ENCODE peak calls at places on chromosomes 13 and 19, in seven cellular contexts. One of them, this sample, is unnamed.

GRCh38 chr13:31946091-31946770 is 85.3 kb upstream of the FRY start:
- DNase-seq in left ventricle myocardium inferior: no peak
- DNase-seq in lower lobe of right lung: no peak
- DNase-seq in fibroblast of lung: peak; percentile 33
- DNase-seq in bronchial epithelial cell: no peak
- DNase-seq in H9: no peak
- DNase-seq in IMR-90: peak; percentile 29
- DNase-seq in this sample: no peak

GRCh38 chr13:110269509-110270185 is 37.3 kb downstream of the COL4A1 start:
- DNase-seq in fibroblast of lung: no peak
- DNase-seq in H9: no peak
- DNase-seq in lower lobe of right lung: no peak
- DNase-seq in bronchial epithelial cell: no peak
- DNase-seq in IMR-90: no peak
- DNase-seq in left ventricle myocardium inferior: no peak
- DNase-seq in this sample: no peak

GRCh38 chr13:51803422-51804294 is at the start of gene DHRS12:
- DNase-seq in H9: peak; percentile 82
- DNase-seq in IMR-90: peak; percentile 66
- DNase-seq in fibroblast of lung: peak; percentile 80
- DNase-seq in bronchial epithelial cell: peak; percentile 55
- DNase-seq in left ventricle myocardium inferior: peak; percentile 93
- DNase-seq in lower lobe of right lung: peak; percentile 95
- DNase-seq in this sample: peak; percentile 71

GRCh38 chr19:55490478-55491436 is 2.5 kb downstream of the SSC5D start:
- DNase-seq in left ventricle myocardium inferior: no peak
- DNase-seq in lower lobe of right lung: no peak
- DNase-seq in IMR-90: no peak
- DNase-seq in H9: no peak
- DNase-seq in bronchial epithelial cell: no peak
- DNase-seq in fibroblast of lung: peak; percentile 50
- DNase-seq in this sample: no peak

GRCh38 chr19:5125376-5125775 is 156.5 kb downstream of the KDM4B start:
- DNase-seq in H9: no peak
- DNase-seq in left ventricle myocardium inferior: no peak
- DNase-seq in IMR-90: no peak
- DNase-seq in fibroblast of lung: no peak
- DNase-seq in bronchial epithelial cell: no peak
- DNase-seq in lower lobe of right lung: no peak
- DNase-seq in this sample: no peak

GRCh38 chr13:86581711-86582110 is 782.5 kb upstream of the SLITRK6 start:
- DNase-seq in left ventricle myocardium inferior: no peak
- DNase-seq in bronchial epithelial cell: peak; percentile 54
- DNase-seq in IMR-90: peak; percentile 69
- DNase-seq in fibroblast of lung: peak; percentile 70
- DNase-seq in lower lobe of right lung: no peak
- DNase-seq in H9: no peak
- DNase-seq in this sample: no peak

GRCh38 chr13:30713133-30713532 is 22.2 kb upstream of the ALOX5AP start:
- DNase-seq in bronchial epithelial cell: peak; percentile 45
- DNase-seq in IMR-90: no peak
- DNase-seq in lower lobe of right lung: peak; percentile 65
- DNase-seq in fibroblast of lung: no peak
- DNase-seq in H9: no peak
- DNase-seq in left ventricle myocardium inferior: no peak
- DNase-seq in this sample: no peak

GRCh38 chr13:64441740-64442139 is 2788.4 kb downstream of the PCDH9 start:
- DNase-seq in lower lobe of right lung: no peak
- DNase-seq in IMR-90: no peak
- DNase-seq in fibroblast of lung: no peak
- DNase-seq in left ventricle myocardium inferior: no peak
- DNase-seq in bronchial epithelial cell: no peak
- DNase-seq in H9: no peak
- DNase-seq in this sample: no peak

GRCh38 chr13:112545866-112546265 is 42.1 kb downstream of the TUBGCP3 start:
- DNase-seq in fibroblast of lung: peak; percentile 91
- DNase-seq in bronchial epithelial cell: peak; percentile 61
- DNase-seq in IMR-90: peak; percentile 92
- DNase-seq in H9: no peak
- DNase-seq in lower lobe of right lung: no peak
- DNase-seq in left ventricle myocardium inferior: no peak
- DNase-seq in this sample: no peak

GRCh38 chr19:1850809-1851544 is 2.7 kb upstream of the REXO1 start:
- DNase-seq in H9: peak; percentile 63
- DNase-seq in lower lobe of right lung: no peak
- DNase-seq in IMR-90: no peak
- DNase-seq in left ventricle myocardium inferior: no peak
- DNase-seq in bronchial epithelial cell: no peak
- DNase-seq in fibroblast of lung: no peak
- DNase-seq in this sample: no peak
- TF ChIP-seq CTCF in H9: peak; percentile 55
- TF ChIP-seq CTCF in lower lobe of right lung: no peak
- TF ChIP-seq CTCF in IMR-90: peak; percentile 4
- TF ChIP-seq CTCF in left ventricle myocardium inferior: peak; percentile 8
- TF ChIP-seq CTCF in bronchial epithelial cell: peak; percentile 49
- TF ChIP-seq CTCF in fibroblast of lung: no peak
- TF ChIP-seq CTCF in this sample: no peak

DNA sequence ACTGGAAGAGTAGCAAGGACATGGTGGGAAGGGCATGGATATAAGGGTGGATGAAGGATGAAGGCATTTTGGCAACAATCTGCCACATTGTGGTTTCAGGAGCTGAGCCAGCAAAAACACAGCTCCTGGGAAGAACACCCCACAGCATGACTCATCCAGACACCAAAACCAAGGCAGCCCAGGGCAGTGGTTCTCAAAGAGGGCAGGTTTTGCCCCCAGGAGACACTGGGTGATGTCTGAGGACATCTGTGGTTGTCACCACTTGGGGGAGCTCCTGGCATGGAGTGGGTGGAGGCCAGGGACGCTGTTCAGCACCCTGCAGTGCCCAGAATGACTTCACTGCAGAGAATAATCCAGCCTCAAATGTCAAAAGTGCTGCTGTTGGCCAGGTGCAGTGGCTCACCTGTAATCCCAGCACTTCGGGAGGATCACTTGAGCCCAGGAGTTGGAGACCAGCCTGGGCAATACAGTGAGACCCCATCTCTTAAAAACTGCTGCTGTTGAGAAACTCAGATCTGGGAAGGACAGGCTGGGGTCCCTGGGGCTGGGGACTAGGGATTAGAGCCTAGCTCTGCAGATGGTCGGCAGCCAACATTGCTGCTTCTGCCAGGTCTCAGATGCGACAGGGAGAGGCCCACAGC is 16.1 kb downstream of the ZFR2 start:
- DNase-seq in lower lobe of right lung: no peak
- DNase-seq in H9: no peak
- DNase-seq in fibroblast of lung: peak; percentile 86
- DNase-seq in bronchial epithelial cell: peak; percentile 59
- DNase-seq in left ventricle myocardium inferior: no peak
- DNase-seq in IMR-90: peak; percentile 60
- DNase-seq in this sample: no peak
- TF ChIP-seq CTCF in lower lobe of right lung: peak; percentile 13
- TF ChIP-seq CTCF in H9: peak; percentile 50
- TF ChIP-seq CTCF in fibroblast of lung: peak; percentile 9
- TF ChIP-seq CTCF in bronchial epithelial cell: peak; percentile 32
- TF ChIP-seq CTCF in left ventricle myocardium inferior: peak; percentile 50
- TF ChIP-seq CTCF in IMR-90: peak; percentile 39
- TF ChIP-seq CTCF in this sample: no peak

DNA sequence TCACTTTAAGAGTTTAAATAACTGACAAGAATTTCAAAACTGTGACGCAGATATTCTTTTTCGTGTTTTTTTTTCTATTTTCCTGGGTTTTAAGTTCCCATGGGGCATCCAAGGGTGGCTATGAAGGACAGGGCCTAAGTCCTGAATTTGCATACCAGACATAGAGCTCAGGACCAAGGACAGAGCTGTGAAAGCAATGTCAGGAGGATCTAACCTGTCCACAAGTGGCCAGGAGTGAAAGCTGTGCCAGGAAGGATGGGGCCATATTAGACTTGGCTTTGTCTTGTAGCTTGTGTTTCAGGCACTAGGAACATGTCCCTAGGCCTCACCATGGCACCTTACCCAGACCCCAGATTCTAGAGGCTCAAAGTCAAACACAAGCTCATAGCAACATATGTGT is 289.4 kb upstream of the MIR17HG start:
- DNase-seq in left ventricle myocardium inferior: no peak
- DNase-seq in bronchial epithelial cell: peak; percentile 28
- DNase-seq in lower lobe of right lung: no peak
- DNase-seq in H9: peak; percentile 35
- DNase-seq in IMR-90: no peak
- DNase-seq in fibroblast of lung: peak; percentile 36
- DNase-seq in this sample: no peak
- TF ChIP-seq CTCF in left ventricle myocardium inferior: no peak
- TF ChIP-seq CTCF in bronchial epithelial cell: no peak
- TF ChIP-seq CTCF in lower lobe of right lung: no peak
- TF ChIP-seq CTCF in H9: no peak
- TF ChIP-seq CTCF in IMR-90: no peak
- TF ChIP-seq CTCF in fibroblast of lung: no peak
- TF ChIP-seq CTCF in this sample: no peak

GRCh38 chr19:37987356-37988332 is 80.6 kb downstream of the SIPA1L3 start:
- DNase-seq in bronchial epithelial cell: no peak
- DNase-seq in H9: peak; percentile 66
- DNase-seq in fibroblast of lung: no peak
- DNase-seq in IMR-90: no peak
- DNase-seq in left ventricle myocardium inferior: no peak
- DNase-seq in lower lobe of right lung: no peak
- DNase-seq in this sample: no peak
- TF ChIP-seq CTCF in bronchial epithelial cell: peak; percentile 31
- TF ChIP-seq CTCF in H9: peak; percentile 69
- TF ChIP-seq CTCF in fibroblast of lung: no peak
- TF ChIP-seq CTCF in IMR-90: peak; percentile 14
- TF ChIP-seq CTCF in left ventricle myocardium inferior: no peak
- TF ChIP-seq CTCF in lower lobe of right lung: no peak
- TF ChIP-seq CTCF in this sample: no peak

GRCh38 chr19:30222428-30222873 is 149.7 kb upstream of the ZNF536 start:
- DNase-seq in H9: peak; percentile 62
- DNase-seq in left ventricle myocardium inferior: no peak
- DNase-seq in fibroblast of lung: no peak
- DNase-seq in lower lobe of right lung: no peak
- DNase-seq in IMR-90: no peak
- DNase-seq in bronchial epithelial cell: no peak
- DNase-seq in this sample: no peak
- TF ChIP-seq CTCF in H9: peak; percentile 94
- TF ChIP-seq CTCF in left ventricle myocardium inferior: peak; percentile 80
- TF ChIP-seq CTCF in fibroblast of lung: no peak
- TF ChIP-seq CTCF in lower lobe of right lung: peak; percentile 59
- TF ChIP-seq CTCF in IMR-90: peak; percentile 11
- TF ChIP-seq CTCF in bronchial epithelial cell: peak; percentile 35
- TF ChIP-seq CTCF in this sample: no peak

DNA sequence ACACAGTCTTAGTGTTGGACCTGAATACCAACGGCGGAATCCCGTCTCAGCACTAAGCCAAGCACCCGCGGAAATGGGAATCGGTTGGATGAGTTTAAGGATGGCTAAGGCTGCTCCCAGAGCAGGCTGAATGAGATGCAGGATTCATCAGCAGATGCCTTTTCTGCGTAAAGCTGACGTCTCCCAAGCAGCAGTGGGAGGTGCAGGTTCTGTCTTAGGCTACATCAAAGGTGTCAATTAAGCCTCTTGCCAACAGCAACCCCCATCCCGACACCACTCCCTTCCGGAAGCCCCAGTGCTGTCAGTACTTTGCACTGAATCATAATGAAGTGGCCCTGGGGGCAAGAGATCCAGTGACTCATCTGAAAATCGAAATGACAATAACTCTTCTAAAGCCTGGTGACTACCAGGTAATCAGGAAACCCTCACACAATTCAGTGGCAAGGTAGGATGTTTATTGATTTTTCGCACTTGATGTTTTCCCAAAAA is 275.6 kb downstream of the DCLK1 start:
- DNase-seq in bronchial epithelial cell: peak; percentile 78
- DNase-seq in left ventricle myocardium inferior: no peak
- DNase-seq in lower lobe of right lung: no peak
- DNase-seq in H9: peak; percentile 97
- DNase-seq in IMR-90: no peak
- DNase-seq in fibroblast of lung: peak; percentile 62
- DNase-seq in this sample: no peak
- TF ChIP-seq CTCF in bronchial epithelial cell: no peak
- TF ChIP-seq CTCF in left ventricle myocardium inferior: no peak
- TF ChIP-seq CTCF in lower lobe of right lung: no peak
- TF ChIP-seq CTCF in H9: no peak
- TF ChIP-seq CTCF in IMR-90: no peak
- TF ChIP-seq CTCF in fibroblast of lung: no peak
- TF ChIP-seq CTCF in this sample: no peak

GRCh38 chr13:91311491-91311890 is 36.0 kb upstream of the MIR17HG start:
- DNase-seq in left ventricle myocardium inferior: no peak
- DNase-seq in H9: no peak
- DNase-seq in lower lobe of right lung: no peak
- DNase-seq in bronchial epithelial cell: no peak
- DNase-seq in fibroblast of lung: no peak
- DNase-seq in IMR-90: no peak
- DNase-seq in this sample: no peak

GRCh38 chr13:91314888-91315287 is 32.6 kb upstream of the MIR17HG start:
- DNase-seq in fibroblast of lung: no peak
- DNase-seq in IMR-90: no peak
- DNase-seq in left ventricle myocardium inferior: no peak
- DNase-seq in H9: no peak
- DNase-seq in lower lobe of right lung: no peak
- DNase-seq in bronchial epithelial cell: no peak
- DNase-seq in this sample: no peak

GRCh38 chr13:91313581-91313980 is 33.9 kb upstream of the MIR17HG start:
- DNase-seq in lower lobe of right lung: no peak
- DNase-seq in fibroblast of lung: no peak
- DNase-seq in IMR-90: no peak
- DNase-seq in bronchial epithelial cell: no peak
- DNase-seq in left ventricle myocardium inferior: no peak
- DNase-seq in H9: no peak
- DNase-seq in this sample: no peak

GRCh38 chr13:91312324-91312723 is 35.2 kb upstream of the MIR17HG start:
- DNase-seq in bronchial epithelial cell: no peak
- DNase-seq in IMR-90: no peak
- DNase-seq in left ventricle myocardium inferior: no peak
- DNase-seq in fibroblast of lung: no peak
- DNase-seq in lower lobe of right lung: no peak
- DNase-seq in H9: no peak
- DNase-seq in this sample: no peak

DNA sequence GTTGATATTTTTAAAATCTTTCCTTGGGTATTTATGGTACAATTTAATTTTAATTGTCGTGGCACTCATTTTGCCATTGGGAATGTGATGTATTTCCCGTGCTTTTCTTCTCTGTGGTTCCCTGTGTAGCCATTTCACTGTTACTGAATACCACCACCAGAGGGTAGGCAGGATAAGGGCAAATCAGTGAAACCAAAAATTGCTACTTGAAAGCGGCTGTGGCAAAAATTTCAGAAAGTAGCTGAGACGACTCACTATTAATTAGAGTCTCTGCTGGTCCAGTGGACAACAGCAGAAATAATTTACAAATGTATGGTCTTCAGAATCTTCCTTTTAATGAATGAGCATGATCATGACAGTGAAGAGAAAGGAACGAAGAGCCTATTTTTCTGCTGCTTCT is 34.4 kb upstream of the MIR17HG start:
- DNase-seq in left ventricle myocardium inferior: no peak
- DNase-seq in lower lobe of right lung: no peak
- DNase-seq in H9: no peak
- DNase-seq in IMR-90: peak; percentile 1
- DNase-seq in bronchial epithelial cell: peak; percentile 17
- DNase-seq in fibroblast of lung: peak; percentile 6
- DNase-seq in this sample: no peak
- TF ChIP-seq CTCF in left ventricle myocardium inferior: peak; percentile 59
- TF ChIP-seq CTCF in lower lobe of right lung: peak; percentile 50
- TF ChIP-seq CTCF in H9: peak; percentile 65
- TF ChIP-seq CTCF in IMR-90: peak; percentile 26
- TF ChIP-seq CTCF in bronchial epithelial cell: peak; percentile 35
- TF ChIP-seq CTCF in fibroblast of lung: peak; percentile 50
- TF ChIP-seq CTCF in this sample: peak; percentile 19

GRCh38 chr19:52237771-52238400 is 31.5 kb upstream of the ZNF766 start:
- DNase-seq in bronchial epithelial cell: peak; percentile 58
- DNase-seq in left ventricle myocardium inferior: peak; percentile 29
- DNase-seq in fibroblast of lung: peak; percentile 53
- DNase-seq in IMR-90: peak; percentile 75
- DNase-seq in H9: peak; percentile 55
- DNase-seq in lower lobe of right lung: peak; percentile 53
- DNase-seq in this sample: no peak
- TF ChIP-seq CTCF in bronchial epithelial cell: peak; percentile 78
- TF ChIP-seq CTCF in left ventricle myocardium inferior: peak; percentile 94
- TF ChIP-seq CTCF in fibroblast of lung: peak; percentile 94
- TF ChIP-seq CTCF in IMR-90: peak; percentile 92
- TF ChIP-seq CTCF in H9: peak; percentile 89
- TF ChIP-seq CTCF in lower lobe of right lung: peak; percentile 90
- TF ChIP-seq CTCF in this sample: no peak

This sample was measured in omental fat pad.